ENCODE peak calls at places on chromosome 17, in five cellular contexts. One of them, this sample, is unnamed. For H3K4me1, the result is how much of the 10 kb centered on the place peaks cover.

GRCh38 chr17:5019475-5019956 is 15.7 kb downstream of the SLC52A1 start:
- DNase-seq in body of pancreas: no peak
- DNase-seq in stomach: no peak
- DNase-seq in heart left ventricle: no peak
- DNase-seq in Peyer's patch: no peak
- DNase-seq in this sample: no peak

GRCh38 chr17:74608511-74608910 is 15.0 kb downstream of the CD300E start:
- DNase-seq in Peyer's patch: no peak
- DNase-seq in heart left ventricle: no peak
- DNase-seq in stomach: no peak
- DNase-seq in body of pancreas: no peak
- DNase-seq in this sample: no peak

GRCh38 chr17:66791337-66791736 is 43.6 kb upstream of the CACNG5 start:
- DNase-seq in stomach: no peak
- DNase-seq in body of pancreas: peak
- DNase-seq in Peyer's patch: no peak
- DNase-seq in heart left ventricle: peak
- DNase-seq in this sample: peak

GRCh38 chr17:32349503-32349853 is 479 bp upstream of the ZNF207 start:
- DNase-seq in heart left ventricle: no peak
- DNase-seq in stomach: no peak
- DNase-seq in Peyer's patch: peak
- DNase-seq in body of pancreas: no peak
- DNase-seq in this sample: peak

GRCh38 chr17:77501101-77501566 is 360.4 kb downstream of the SEC14L1 start:
- DNase-seq in heart left ventricle: peak
- DNase-seq in stomach: no peak
- DNase-seq in Peyer's patch: no peak
- DNase-seq in body of pancreas: no peak
- DNase-seq in this sample: peak

GRCh38 chr17:71149607-71150006 is 971.2 kb upstream of the SOX9 start:
- DNase-seq in body of pancreas: no peak
- DNase-seq in stomach: no peak
- DNase-seq in Peyer's patch: no peak
- DNase-seq in heart left ventricle: no peak
- DNase-seq in this sample: no peak

GRCh38 chr17:55576237-55576998 is 65.2 kb upstream of the SMIM36 start:
- DNase-seq in body of pancreas: no peak
- DNase-seq in stomach: no peak
- DNase-seq in heart left ventricle: peak
- DNase-seq in Peyer's patch: no peak
- DNase-seq in this sample: no peak

GRCh38 chr17:78705071-78705470 is 77.0 kb downstream of the CYTH1 start:
- DNase-seq in Peyer's patch: no peak
- DNase-seq in heart left ventricle: peak
- DNase-seq in body of pancreas: no peak
- DNase-seq in stomach: no peak
- DNase-seq in this sample: no peak

GRCh38 chr17:43667506-43668438 is 6.0 kb upstream of the MEOX1 start:
- DNase-seq in stomach: no peak
- DNase-seq in heart left ventricle: no peak
- DNase-seq in body of pancreas: no peak
- DNase-seq in Peyer's patch: no peak
- DNase-seq in this sample: no peak

GRCh38 chr17:33369149-33369548 is 76.1 kb upstream of the ASIC2 start:
- DNase-seq in body of pancreas: no peak
- DNase-seq in stomach: no peak
- DNase-seq in heart left ventricle: no peak
- DNase-seq in Peyer's patch: no peak
- DNase-seq in this sample: no peak

GRCh38 chr17:30476726-30477082 is 504 bp upstream of the GOSR1 start:
- DNase-seq in body of pancreas: no peak
- DNase-seq in Peyer's patch: no peak
- DNase-seq in stomach: no peak
- DNase-seq in heart left ventricle: no peak
- DNase-seq in this sample: no peak

GRCh38 chr17:82283208-82283749 is 9.8 kb upstream of the CSNK1D start:
- DNase-seq in heart left ventricle: no peak
- DNase-seq in stomach: no peak
- DNase-seq in body of pancreas: no peak
- DNase-seq in Peyer's patch: no peak
- DNase-seq in this sample: no peak

GRCh38 chr17:76560036-76560876 is 20.4 kb downstream of the PRCD start:
- DNase-seq in stomach: no peak
- DNase-seq in heart left ventricle: peak
- DNase-seq in Peyer's patch: no peak
- DNase-seq in body of pancreas: no peak
- DNase-seq in this sample: no peak

GRCh38 chr17:6775871-6776405 is at the start of gene FBXO39:
- DNase-seq in body of pancreas: no peak
- DNase-seq in heart left ventricle: no peak
- DNase-seq in stomach: no peak
- DNase-seq in Peyer's patch: no peak
- DNase-seq in this sample: no peak

GRCh38 chr17:235831-236640 is 54.6 kb upstream of the DOC2B start:
- DNase-seq in heart left ventricle: peak
- DNase-seq in body of pancreas: peak
- DNase-seq in stomach: no peak
- DNase-seq in Peyer's patch: no peak
- DNase-seq in this sample: peak

GRCh38 chr17:42832934-42833770 is at the start of gene PSME3:
- DNase-seq in body of pancreas: peak
- DNase-seq in stomach: peak
- DNase-seq in heart left ventricle: peak
- DNase-seq in Peyer's patch: peak
- DNase-seq in this sample: peak

GRCh38 chr17:56159764-56160394 is 6.6 kb downstream of the ANKFN1 start:
- DNase-seq in body of pancreas: no peak
- DNase-seq in Peyer's patch: no peak
- DNase-seq in stomach: no peak
- DNase-seq in heart left ventricle: no peak
- DNase-seq in this sample: no peak

GRCh38 chr17:63699638-63700527 is at the start of gene LIMD2:
- DNase-seq in body of pancreas: peak
- DNase-seq in Peyer's patch: peak
- DNase-seq in heart left ventricle: peak
- DNase-seq in stomach: peak
- DNase-seq in this sample: peak
- TF ChIP-seq POLR2A in body of pancreas: no peak
- TF ChIP-seq POLR2A in Peyer's patch: no peak
- TF ChIP-seq POLR2A in heart left ventricle: no peak
- TF ChIP-seq POLR2A in stomach: no peak
- TF ChIP-seq POLR2A in this sample: peak

DNA sequence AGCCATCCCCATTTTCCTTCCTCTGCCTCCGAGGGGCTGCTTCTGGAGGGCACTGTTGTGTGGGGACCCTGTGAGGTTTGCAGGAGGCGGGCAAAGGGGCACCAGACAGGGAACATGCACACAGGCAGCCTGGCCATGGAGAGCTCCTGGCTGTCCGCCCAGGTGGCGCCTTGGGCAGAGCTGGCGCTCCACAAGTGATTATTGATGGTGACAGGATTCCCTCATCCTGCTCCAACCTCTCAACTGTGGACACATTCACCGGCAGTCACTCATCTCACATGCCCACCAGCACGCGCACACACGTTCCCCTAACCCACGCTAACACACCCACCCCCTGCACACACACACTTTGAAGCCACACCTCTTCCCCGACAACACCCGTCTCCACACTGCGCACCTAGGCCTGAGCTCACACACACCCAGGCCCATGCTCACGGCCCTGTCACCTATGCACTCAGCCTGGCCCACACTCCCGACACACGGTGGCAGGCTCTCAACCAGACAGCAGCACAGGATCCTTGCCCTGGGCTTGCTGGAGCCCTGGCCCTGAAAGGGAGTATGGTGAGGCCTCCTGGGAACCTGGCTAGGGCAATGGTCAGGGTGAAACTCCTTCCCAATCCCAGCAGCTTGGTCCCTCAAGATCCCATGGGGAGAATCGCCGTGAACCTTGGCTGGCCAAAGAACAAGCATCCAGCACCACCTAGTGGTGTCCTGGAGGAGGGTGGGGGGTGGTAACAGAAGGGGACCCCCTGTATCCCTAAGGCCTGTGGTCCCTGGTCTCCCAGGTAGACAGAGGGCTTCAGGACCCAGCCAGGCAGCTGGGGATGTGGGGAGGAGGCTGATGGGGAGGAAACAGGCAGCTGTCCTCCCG is 3.6 kb downstream of the PNMT start:
- DNase-seq in Peyer's patch: no peak
- DNase-seq in stomach: peak
- DNase-seq in body of pancreas: peak
- DNase-seq in heart left ventricle: peak
- DNase-seq in this sample: peak
- H3K4me1 ChIP-seq in Peyer's patch: under half
- H3K4me1 ChIP-seq in stomach: under half
- H3K4me1 ChIP-seq in body of pancreas: half or more
- H3K4me1 ChIP-seq in heart left ventricle: half or more
- H3K4me1 ChIP-seq in this sample: under half

DNA sequence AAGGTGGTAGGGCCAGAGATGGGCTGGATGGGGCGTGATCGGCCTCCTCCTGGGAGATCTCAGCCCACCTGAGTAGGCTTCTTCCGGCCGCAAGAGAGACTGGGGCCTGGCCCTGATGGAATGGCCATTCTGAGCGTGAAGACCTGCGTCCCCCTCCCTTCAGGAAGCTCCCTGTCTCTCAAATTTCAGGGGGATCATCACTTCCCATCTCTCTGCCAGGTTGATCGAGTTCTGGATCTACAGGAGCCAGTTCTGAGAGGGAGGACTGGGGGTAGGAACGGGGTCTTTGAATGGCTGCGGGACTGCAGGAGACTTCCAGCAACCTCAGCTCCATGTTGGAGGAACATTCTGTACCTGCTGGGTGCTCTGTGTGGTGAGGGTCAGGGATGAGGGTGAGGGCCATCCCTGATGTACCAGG is 9.3 kb upstream of the GSDMA start:
- DNase-seq in Peyer's patch: no peak
- DNase-seq in body of pancreas: no peak
- DNase-seq in heart left ventricle: no peak
- DNase-seq in stomach: no peak
- DNase-seq in this sample: no peak
- TF ChIP-seq POLR2A in Peyer's patch: no peak
- TF ChIP-seq POLR2A in body of pancreas: no peak
- TF ChIP-seq POLR2A in heart left ventricle: no peak
- TF ChIP-seq POLR2A in stomach: no peak
- TF ChIP-seq POLR2A in this sample: no peak

GRCh38 chr17:27558842-27559505 is 72.0 kb upstream of the LGALS9 start:
- DNase-seq in heart left ventricle: no peak
- DNase-seq in stomach: no peak
- DNase-seq in Peyer's patch: no peak
- DNase-seq in body of pancreas: no peak
- DNase-seq in this sample: peak
- H3K4me1 ChIP-seq in heart left ventricle: under half
- H3K4me1 ChIP-seq in stomach: under half
- H3K4me1 ChIP-seq in Peyer's patch: under half
- H3K4me1 ChIP-seq in body of pancreas: half or more
- H3K4me1 ChIP-seq in this sample: under half

GRCh38 chr17:80544655-80545498 is at the start of gene RPTOR:
- DNase-seq in stomach: peak
- DNase-seq in body of pancreas: peak
- DNase-seq in Peyer's patch: peak
- DNase-seq in heart left ventricle: peak
- DNase-seq in this sample: peak
- TF ChIP-seq POLR2A in stomach: no peak
- TF ChIP-seq POLR2A in body of pancreas: peak
- TF ChIP-seq POLR2A in Peyer's patch: no peak
- TF ChIP-seq POLR2A in heart left ventricle: no peak
- TF ChIP-seq POLR2A in this sample: peak

GRCh38 chr17:40113110-40113960 is 8.4 kb upstream of the MSL1 start:
- DNase-seq in body of pancreas: peak
- DNase-seq in Peyer's patch: peak
- DNase-seq in stomach: peak
- DNase-seq in heart left ventricle: peak
- DNase-seq in this sample: peak
- H3K4me1 ChIP-seq in body of pancreas: half or more
- H3K4me1 ChIP-seq in Peyer's patch: under half
- H3K4me1 ChIP-seq in stomach: half or more
- H3K4me1 ChIP-seq in heart left ventricle: half or more
- H3K4me1 ChIP-seq in this sample: half or more

This sample was measured in spleen.